ENCODE peak calls at places on chromosomes 3 and 15, in six cellular contexts. One of them, this sample, is unnamed.

GRCh38 chr3:194450341-194450740 is 36.5 kb downstream of the ATP13A3 start:
- DNase-seq in AG08396: no peak
- DNase-seq in natural killer cell treated with Interleukin-12 subunit alpha and Interleukin-12 subunit beta and Interleukin-15 and Interleukin-18, amount 100 ng/mL, for 72 hours: no peak
- DNase-seq in EL: no peak
- DNase-seq in MM.1S: no peak
- DNase-seq in COR-L47: peak; percentile 49
- DNase-seq in this sample: no peak

GRCh38 chr3:72343078-72343477 is 505.2 kb downstream of the SHQ1 start:
- DNase-seq in AG08396: peak; percentile 32
- DNase-seq in EL: peak; percentile 59
- DNase-seq in natural killer cell treated with Interleukin-12 subunit alpha and Interleukin-12 subunit beta and Interleukin-15 and Interleukin-18, amount 100 ng/mL, for 72 hours: no peak
- DNase-seq in MM.1S: no peak
- DNase-seq in COR-L47: no peak
- DNase-seq in this sample: no peak

GRCh38 chr15:57599299-57599810 is 7.7 kb downstream of the MYZAP start:
- DNase-seq in COR-L47: no peak
- DNase-seq in EL: no peak
- DNase-seq in AG08396: no peak
- DNase-seq in MM.1S: no peak
- DNase-seq in natural killer cell treated with Interleukin-12 subunit alpha and Interleukin-12 subunit beta and Interleukin-15 and Interleukin-18, amount 100 ng/mL, for 72 hours: no peak
- DNase-seq in this sample: no peak

GRCh38 chr15:70380484-70380883 is 282.8 kb upstream of the TLE3 start:
- DNase-seq in COR-L47: no peak
- DNase-seq in EL: no peak
- DNase-seq in natural killer cell treated with Interleukin-12 subunit alpha and Interleukin-12 subunit beta and Interleukin-15 and Interleukin-18, amount 100 ng/mL, for 72 hours: no peak
- DNase-seq in MM.1S: no peak
- DNase-seq in AG08396: no peak
- DNase-seq in this sample: no peak

GRCh38 chr15:78415284-78415683 is 22.7 kb upstream of the IREB2 start:
- DNase-seq in EL: peak; percentile 27
- DNase-seq in natural killer cell treated with Interleukin-12 subunit alpha and Interleukin-12 subunit beta and Interleukin-15 and Interleukin-18, amount 100 ng/mL, for 72 hours: no peak
- DNase-seq in COR-L47: peak; percentile 86
- DNase-seq in MM.1S: peak; percentile 13
- DNase-seq in AG08396: no peak
- DNase-seq in this sample: no peak

GRCh38 chr3:125087768-125088391 is 32.1 kb upstream of the HEG1 start:
- DNase-seq in natural killer cell treated with Interleukin-12 subunit alpha and Interleukin-12 subunit beta and Interleukin-15 and Interleukin-18, amount 100 ng/mL, for 72 hours: no peak
- DNase-seq in AG08396: peak; percentile 51
- DNase-seq in COR-L47: no peak
- DNase-seq in MM.1S: no peak
- DNase-seq in EL: peak; percentile 74
- DNase-seq in this sample: no peak

GRCh38 chr3:74839591-74839990 is 225.1 kb upstream of the CNTN3 start:
- DNase-seq in AG08396: no peak
- DNase-seq in MM.1S: no peak
- DNase-seq in natural killer cell treated with Interleukin-12 subunit alpha and Interleukin-12 subunit beta and Interleukin-15 and Interleukin-18, amount 100 ng/mL, for 72 hours: no peak
- DNase-seq in EL: no peak
- DNase-seq in COR-L47: no peak
- DNase-seq in this sample: no peak

GRCh38 chr15:74579001-74579400 is 36.6 kb upstream of the CLK3 start:
- DNase-seq in AG08396: no peak
- DNase-seq in EL: no peak
- DNase-seq in MM.1S: no peak
- DNase-seq in natural killer cell treated with Interleukin-12 subunit alpha and Interleukin-12 subunit beta and Interleukin-15 and Interleukin-18, amount 100 ng/mL, for 72 hours: no peak
- DNase-seq in COR-L47: no peak
- DNase-seq in this sample: no peak

GRCh38 chr3:150268426-150269321 is 139.4 kb upstream of the TSC22D2 start:
- DNase-seq in EL: peak; percentile 52
- DNase-seq in natural killer cell treated with Interleukin-12 subunit alpha and Interleukin-12 subunit beta and Interleukin-15 and Interleukin-18, amount 100 ng/mL, for 72 hours: no peak
- DNase-seq in MM.1S: no peak
- DNase-seq in AG08396: peak; percentile 29
- DNase-seq in COR-L47: no peak
- DNase-seq in this sample: no peak

This sample was measured in heart left ventricle.